ENCODE peak calls at places on chromosomes 11 and 22, in seven cellular contexts. One of them, this sample, is unnamed.

GRCh38 chr11:45538363-45538762 is 127.1 kb downstream of the CHST1 start:
- DNase-seq in AG04449: no peak
- DNase-seq in psoas muscle: peak
- DNase-seq in endodermal cell: no peak
- DNase-seq in fibroblast of pulmonary artery: no peak
- DNase-seq in suprapubic skin: no peak
- DNase-seq in endothelial cell of umbilical vein: no peak
- DNase-seq in this sample: no peak

GRCh38 chr11:31820438-31820818 is 9.3 kb upstream of the PAX6 start:
- DNase-seq in psoas muscle: no peak
- DNase-seq in fibroblast of pulmonary artery: no peak
- DNase-seq in endothelial cell of umbilical vein: no peak
- DNase-seq in AG04449: no peak
- DNase-seq in endodermal cell: no peak
- DNase-seq in suprapubic skin: no peak
- DNase-seq in this sample: no peak

GRCh38 chr22:44814266-44815098 is 62.1 kb downstream of the ARHGAP8 start:
- DNase-seq in endothelial cell of umbilical vein: no peak
- DNase-seq in AG04449: no peak
- DNase-seq in fibroblast of pulmonary artery: no peak
- DNase-seq in endodermal cell: peak
- DNase-seq in suprapubic skin: no peak
- DNase-seq in psoas muscle: no peak
- DNase-seq in this sample: no peak

GRCh38 chr11:76607431-76607830 is 63.1 kb downstream of the LRRC32 start:
- DNase-seq in AG04449: no peak
- DNase-seq in psoas muscle: no peak
- DNase-seq in suprapubic skin: no peak
- DNase-seq in endothelial cell of umbilical vein: no peak
- DNase-seq in endodermal cell: no peak
- DNase-seq in fibroblast of pulmonary artery: no peak
- DNase-seq in this sample: no peak

GRCh38 chr22:27435839-27436581 is 365.5 kb downstream of the MN1 start:
- DNase-seq in suprapubic skin: no peak
- DNase-seq in endodermal cell: peak
- DNase-seq in AG04449: no peak
- DNase-seq in psoas muscle: peak
- DNase-seq in endothelial cell of umbilical vein: peak
- DNase-seq in fibroblast of pulmonary artery: peak
- DNase-seq in this sample: no peak

GRCh38 chr11:1925373-1926155 is 6.1 kb downstream of the TNNT3 start:
- DNase-seq in endodermal cell: no peak
- DNase-seq in endothelial cell of umbilical vein: no peak
- DNase-seq in fibroblast of pulmonary artery: no peak
- DNase-seq in suprapubic skin: no peak
- DNase-seq in AG04449: no peak
- DNase-seq in psoas muscle: peak
- DNase-seq in this sample: no peak

GRCh38 chr11:111347723-111348115 is 31.4 kb downstream of the POU2AF1 start:
- DNase-seq in endodermal cell: peak
- DNase-seq in AG04449: no peak
- DNase-seq in fibroblast of pulmonary artery: peak
- DNase-seq in suprapubic skin: no peak
- DNase-seq in endothelial cell of umbilical vein: no peak
- DNase-seq in psoas muscle: no peak
- DNase-seq in this sample: no peak

GRCh38 chr11:41536001-41536568 is 76.6 kb upstream of the LRRC4C start:
- DNase-seq in psoas muscle: no peak
- DNase-seq in endothelial cell of umbilical vein: no peak
- DNase-seq in fibroblast of pulmonary artery: no peak
- DNase-seq in AG04449: no peak
- DNase-seq in suprapubic skin: no peak
- DNase-seq in endodermal cell: no peak
- DNase-seq in this sample: no peak

GRCh38 chr11:62599069-62599696 is 2.5 kb downstream of the MTA2 start:
- DNase-seq in psoas muscle: peak
- DNase-seq in endodermal cell: peak
- DNase-seq in endothelial cell of umbilical vein: peak
- DNase-seq in fibroblast of pulmonary artery: peak
- DNase-seq in AG04449: peak
- DNase-seq in suprapubic skin: peak
- DNase-seq in this sample: no peak

GRCh38 chr22:41582694-41583093 is 6.9 kb downstream of the PMM1 start:
- DNase-seq in AG04449: no peak
- DNase-seq in fibroblast of pulmonary artery: no peak
- DNase-seq in psoas muscle: no peak
- DNase-seq in suprapubic skin: no peak
- DNase-seq in endothelial cell of umbilical vein: no peak
- DNase-seq in endodermal cell: no peak
- DNase-seq in this sample: no peak

GRCh38 chr11:132490976-132491375 is 1041.3 kb downstream of the OPCML start:
- DNase-seq in fibroblast of pulmonary artery: no peak
- DNase-seq in AG04449: no peak
- DNase-seq in endothelial cell of umbilical vein: no peak
- DNase-seq in suprapubic skin: no peak
- DNase-seq in endodermal cell: no peak
- DNase-seq in psoas muscle: no peak
- DNase-seq in this sample: no peak

GRCh38 chr11:3046190-3046589 is 11.0 kb downstream of the CARS1 start:
- DNase-seq in fibroblast of pulmonary artery: no peak
- DNase-seq in AG04449: no peak
- DNase-seq in endodermal cell: peak
- DNase-seq in endothelial cell of umbilical vein: no peak
- DNase-seq in psoas muscle: peak
- DNase-seq in suprapubic skin: no peak
- DNase-seq in this sample: no peak

GRCh38 chr22:28949788-28950187 is 66.4 kb downstream of the ZNRF3 start:
- DNase-seq in psoas muscle: no peak
- DNase-seq in AG04449: no peak
- DNase-seq in endothelial cell of umbilical vein: no peak
- DNase-seq in suprapubic skin: no peak
- DNase-seq in fibroblast of pulmonary artery: peak
- DNase-seq in endodermal cell: no peak
- DNase-seq in this sample: no peak

GRCh38 chr22:42844756-42845155 is 12.3 kb downstream of the ARFGAP3 start:
- DNase-seq in endothelial cell of umbilical vein: peak
- DNase-seq in AG04449: no peak
- DNase-seq in endodermal cell: no peak
- DNase-seq in psoas muscle: no peak
- DNase-seq in suprapubic skin: no peak
- DNase-seq in fibroblast of pulmonary artery: no peak
- DNase-seq in this sample: peak

GRCh38 chr11:8699903-8700302 is 17.3 kb downstream of the RPL27A start:
- DNase-seq in psoas muscle: no peak
- DNase-seq in AG04449: no peak
- DNase-seq in endodermal cell: peak
- DNase-seq in fibroblast of pulmonary artery: peak
- DNase-seq in endothelial cell of umbilical vein: peak
- DNase-seq in suprapubic skin: no peak
- DNase-seq in this sample: no peak

GRCh38 chr11:12918667-12919066 is 90.4 kb upstream of the RASSF10 start:
- DNase-seq in endothelial cell of umbilical vein: no peak
- DNase-seq in fibroblast of pulmonary artery: no peak
- DNase-seq in suprapubic skin: no peak
- DNase-seq in endodermal cell: no peak
- DNase-seq in psoas muscle: no peak
- DNase-seq in AG04449: no peak
- DNase-seq in this sample: no peak

GRCh38 chr11:39209966-39210365 is 2249.5 kb downstream of the LRRC4C start:
- DNase-seq in endothelial cell of umbilical vein: no peak
- DNase-seq in suprapubic skin: no peak
- DNase-seq in psoas muscle: no peak
- DNase-seq in AG04449: no peak
- DNase-seq in fibroblast of pulmonary artery: no peak
- DNase-seq in endodermal cell: no peak
- DNase-seq in this sample: no peak

GRCh38 chr11:68750988-68751325 is 363 bp downstream of the TESMIN start:
- DNase-seq in suprapubic skin: no peak
- DNase-seq in AG04449: no peak
- DNase-seq in endodermal cell: peak
- DNase-seq in psoas muscle: no peak
- DNase-seq in endothelial cell of umbilical vein: no peak
- DNase-seq in fibroblast of pulmonary artery: no peak
- DNase-seq in this sample: no peak
- H3K4me3 ChIP-seq in suprapubic skin: peak
- H3K4me3 ChIP-seq in AG04449: peak
- H3K4me3 ChIP-seq in endodermal cell: no peak
- H3K4me3 ChIP-seq in psoas muscle: peak
- H3K4me3 ChIP-seq in endothelial cell of umbilical vein: no peak
- H3K4me3 ChIP-seq in fibroblast of pulmonary artery: peak
- H3K4me3 ChIP-seq in this sample: peak

GRCh38 chr22:37782340-37783168 is 25.2 kb upstream of the GCAT start:
- DNase-seq in psoas muscle: no peak
- DNase-seq in endothelial cell of umbilical vein: peak
- DNase-seq in fibroblast of pulmonary artery: no peak
- DNase-seq in AG04449: no peak
- DNase-seq in suprapubic skin: no peak
- DNase-seq in endodermal cell: peak
- DNase-seq in this sample: no peak
- TF ChIP-seq CTCF in psoas muscle: no peak
- TF ChIP-seq CTCF in endothelial cell of umbilical vein: peak
- TF ChIP-seq CTCF in fibroblast of pulmonary artery: peak
- TF ChIP-seq CTCF in AG04449: no peak
- TF ChIP-seq CTCF in suprapubic skin: no peak
- TF ChIP-seq CTCF in endodermal cell: peak
- TF ChIP-seq CTCF in this sample: peak

DNA sequence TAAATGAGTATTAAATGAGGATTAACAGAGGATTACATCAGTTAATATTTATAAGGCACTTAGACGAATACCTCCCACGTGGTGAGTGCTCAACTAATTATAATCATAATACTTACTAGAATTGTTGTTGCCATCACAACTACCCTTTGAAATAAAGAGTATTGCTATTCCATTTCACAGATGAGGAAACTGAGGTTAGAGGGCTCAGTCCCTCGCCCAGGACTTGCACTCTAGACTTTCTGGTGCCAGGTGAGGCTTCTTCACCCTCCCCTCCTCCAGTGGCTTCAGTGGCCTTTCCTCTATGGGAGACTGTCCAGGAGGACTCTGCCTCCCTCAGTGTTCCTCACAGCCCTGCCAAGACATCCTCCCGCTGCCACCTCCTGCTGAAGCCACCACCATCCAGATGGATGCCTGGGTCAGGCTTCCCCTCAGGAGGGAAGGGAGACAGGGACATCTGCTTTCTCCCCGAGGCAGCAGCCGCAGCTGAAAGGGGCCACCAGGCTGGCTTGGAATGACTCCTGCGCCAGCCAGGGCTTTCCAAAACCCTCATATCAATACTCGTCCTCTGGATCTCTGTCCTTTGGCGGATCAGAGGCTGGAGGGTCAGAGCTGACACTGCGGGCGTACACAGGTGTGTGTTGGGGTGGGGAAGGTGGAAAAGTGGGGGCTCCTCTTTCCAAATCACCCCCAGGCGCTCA is 580.1 kb downstream of the BUD13 start:
- DNase-seq in suprapubic skin: no peak
- DNase-seq in endothelial cell of umbilical vein: no peak
- DNase-seq in endodermal cell: peak
- DNase-seq in psoas muscle: no peak
- DNase-seq in fibroblast of pulmonary artery: no peak
- DNase-seq in AG04449: no peak
- DNase-seq in this sample: no peak
- H3K4me3 ChIP-seq in suprapubic skin: peak
- H3K4me3 ChIP-seq in endothelial cell of umbilical vein: no peak
- H3K4me3 ChIP-seq in endodermal cell: peak
- H3K4me3 ChIP-seq in psoas muscle: peak
- H3K4me3 ChIP-seq in fibroblast of pulmonary artery: no peak
- H3K4me3 ChIP-seq in AG04449: peak
- H3K4me3 ChIP-seq in this sample: peak

GRCh38 chr22:38072322-38073149 is 11.4 kb downstream of the SLC16A8 start:
- DNase-seq in AG04449: no peak
- DNase-seq in psoas muscle: peak
- DNase-seq in suprapubic skin: no peak
- DNase-seq in endodermal cell: no peak
- DNase-seq in endothelial cell of umbilical vein: no peak
- DNase-seq in fibroblast of pulmonary artery: no peak
- DNase-seq in this sample: no peak

GRCh38 chr22:38075961-38076360 is 8.0 kb downstream of the SLC16A8 start:
- DNase-seq in AG04449: no peak
- DNase-seq in suprapubic skin: no peak
- DNase-seq in endodermal cell: no peak
- DNase-seq in fibroblast of pulmonary artery: no peak
- DNase-seq in endothelial cell of umbilical vein: no peak
- DNase-seq in psoas muscle: no peak
- DNase-seq in this sample: no peak

GRCh38 chr22:38073150-38074130 is 10.5 kb downstream of the SLC16A8 start:
- DNase-seq in endodermal cell: peak
- DNase-seq in suprapubic skin: no peak
- DNase-seq in fibroblast of pulmonary artery: no peak
- DNase-seq in psoas muscle: no peak
- DNase-seq in AG04449: no peak
- DNase-seq in endothelial cell of umbilical vein: no peak
- DNase-seq in this sample: no peak

GRCh38 chr22:38075105-38075825 is 8.7 kb downstream of the SLC16A8 start:
- DNase-seq in suprapubic skin: no peak
- DNase-seq in endothelial cell of umbilical vein: no peak
- DNase-seq in psoas muscle: no peak
- DNase-seq in fibroblast of pulmonary artery: no peak
- DNase-seq in AG04449: no peak
- DNase-seq in endodermal cell: no peak
- DNase-seq in this sample: no peak

DNA sequence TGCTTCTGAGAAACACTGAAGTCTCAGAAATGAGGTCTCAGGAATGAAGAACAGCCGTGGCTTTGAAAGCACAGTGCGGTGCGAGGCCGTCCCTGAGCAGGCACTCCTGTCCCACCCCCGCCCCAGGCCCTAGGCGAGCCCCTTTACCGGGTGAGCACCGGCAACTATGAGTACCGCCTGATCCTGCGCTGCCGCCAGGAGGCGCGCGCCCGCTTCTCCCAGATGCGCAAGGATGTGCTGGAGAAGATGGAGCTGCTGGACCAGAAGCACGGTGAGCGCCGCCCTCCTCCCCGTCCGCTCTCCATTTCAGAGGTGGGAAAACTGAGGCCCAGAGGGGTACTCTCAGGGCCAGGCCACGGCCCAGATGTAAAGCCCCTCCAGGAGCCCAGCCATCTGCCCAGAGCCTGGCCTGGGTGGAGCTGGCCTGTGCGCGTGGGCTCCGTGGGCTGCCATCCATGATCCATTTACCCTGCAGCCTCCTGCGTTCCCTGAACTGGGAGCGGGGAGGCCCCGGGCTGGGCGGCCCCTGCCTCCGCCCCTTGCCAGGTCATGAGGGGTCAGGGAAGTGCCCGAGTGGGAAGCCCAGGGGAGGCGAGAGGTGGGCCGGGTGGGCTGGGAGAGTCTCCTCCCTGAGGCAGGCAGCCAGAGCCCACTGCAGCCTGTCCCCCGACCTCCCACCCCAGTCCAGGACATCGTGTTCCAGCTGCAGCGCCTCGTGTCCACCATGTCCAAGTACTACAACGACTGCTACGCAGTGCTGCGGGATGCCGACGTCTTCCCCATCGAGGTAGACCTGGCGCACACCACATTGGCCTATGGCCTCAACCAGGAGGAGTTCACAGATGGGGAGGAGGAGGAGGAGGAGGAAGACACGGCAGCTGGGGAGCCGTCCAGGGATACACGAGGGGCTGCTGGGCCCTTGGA is 9.5 kb downstream of the SLC16A8 start:
- DNase-seq in endodermal cell: peak
- DNase-seq in AG04449: no peak
- DNase-seq in fibroblast of pulmonary artery: peak
- DNase-seq in endothelial cell of umbilical vein: no peak
- DNase-seq in psoas muscle: no peak
- DNase-seq in suprapubic skin: no peak
- DNase-seq in this sample: no peak
- TF ChIP-seq CTCF in endodermal cell: peak
- TF ChIP-seq CTCF in AG04449: peak
- TF ChIP-seq CTCF in fibroblast of pulmonary artery: peak
- TF ChIP-seq CTCF in endothelial cell of umbilical vein: peak
- TF ChIP-seq CTCF in psoas muscle: no peak
- TF ChIP-seq CTCF in suprapubic skin: peak
- TF ChIP-seq CTCF in this sample: no peak